ENCODE peak calls at places on chromosomes 4 and X, in seven cellular contexts. One of them, this sample, is unnamed.

GRCh38 chrX:1527457-1527856 is 9.5 kb downstream of the P2RY8 start:
- DNase-seq in GM13976: no peak
- DNase-seq in cardiac muscle cell: no peak
- DNase-seq in GM12865: no peak
- DNase-seq in RWPE1: no peak
- DNase-seq in foreskin fibroblast: no peak
- DNase-seq in IMR-90: no peak
- DNase-seq in this sample: no peak

GRCh38 chr4:38164346-38164745 is 204.1 kb downstream of the PTTG2 start:
- DNase-seq in GM13976: no peak
- DNase-seq in cardiac muscle cell: no peak
- DNase-seq in GM12865: no peak
- DNase-seq in RWPE1: no peak
- DNase-seq in foreskin fibroblast: no peak
- DNase-seq in IMR-90: no peak
- DNase-seq in this sample: no peak

GRCh38 chr4:56374956-56375355 is 12.3 kb downstream of the AASDH start:
- DNase-seq in GM13976: no peak
- DNase-seq in cardiac muscle cell: no peak
- DNase-seq in GM12865: no peak
- DNase-seq in RWPE1: no peak
- DNase-seq in foreskin fibroblast: no peak
- DNase-seq in IMR-90: no peak
- DNase-seq in this sample: no peak

GRCh38 chrX:115067812-115068211 is 50.4 kb upstream of the IL13RA2 start:
- DNase-seq in GM13976: no peak
- DNase-seq in cardiac muscle cell: peak
- DNase-seq in GM12865: no peak
- DNase-seq in RWPE1: no peak
- DNase-seq in foreskin fibroblast: peak
- DNase-seq in IMR-90: peak
- DNase-seq in this sample: no peak

GRCh38 chr4:4864940-4865704 is 5.7 kb downstream of the MSX1 start:
- DNase-seq in GM13976: no peak
- DNase-seq in cardiac muscle cell: no peak
- DNase-seq in GM12865: no peak
- DNase-seq in RWPE1: no peak
- DNase-seq in foreskin fibroblast: no peak
- DNase-seq in IMR-90: no peak
- DNase-seq in this sample: no peak

GRCh38 chr4:71586087-71586763 is 197.7 kb downstream of the GC start:
- DNase-seq in GM13976: no peak
- DNase-seq in cardiac muscle cell: no peak
- DNase-seq in GM12865: no peak
- DNase-seq in RWPE1: no peak
- DNase-seq in foreskin fibroblast: no peak
- DNase-seq in IMR-90: no peak
- DNase-seq in this sample: no peak

GRCh38 chrX:53116101-53116500 is 22.2 kb downstream of the KANTR start:
- DNase-seq in GM13976: no peak
- DNase-seq in cardiac muscle cell: peak
- DNase-seq in GM12865: no peak
- DNase-seq in RWPE1: no peak
- DNase-seq in foreskin fibroblast: peak
- DNase-seq in IMR-90: peak
- DNase-seq in this sample: no peak

GRCh38 chr4:185713731-185714130 is 98.3 kb downstream of the SORBS2 start:
- DNase-seq in GM13976: no peak
- DNase-seq in cardiac muscle cell: no peak
- DNase-seq in GM12865: no peak
- DNase-seq in RWPE1: no peak
- DNase-seq in foreskin fibroblast: no peak
- DNase-seq in IMR-90: no peak
- DNase-seq in this sample: no peak

GRCh38 chrX:30652527-30653414 is 452 bp upstream of the GK start:
- DNase-seq in GM13976: peak
- DNase-seq in cardiac muscle cell: peak
- DNase-seq in GM12865: peak
- DNase-seq in RWPE1: peak
- DNase-seq in foreskin fibroblast: peak
- DNase-seq in IMR-90: peak
- DNase-seq in this sample: peak

GRCh38 chr4:141885112-141885511 is 248.7 kb downstream of the IL15 start:
- DNase-seq in GM13976: no peak
- DNase-seq in cardiac muscle cell: no peak
- DNase-seq in GM12865: no peak
- DNase-seq in RWPE1: no peak
- DNase-seq in foreskin fibroblast: no peak
- DNase-seq in IMR-90: no peak
- DNase-seq in this sample: no peak

GRCh38 chr4:105560488-105560887 is 8.1 kb downstream of the ARHGEF38 start:
- DNase-seq in GM13976: no peak
- DNase-seq in cardiac muscle cell: no peak
- DNase-seq in GM12865: no peak
- DNase-seq in RWPE1: no peak
- DNase-seq in foreskin fibroblast: no peak
- DNase-seq in IMR-90: no peak
- DNase-seq in this sample: no peak

GRCh38 chr4:173478136-173478860 is 51.7 kb downstream of the HAND2 start:
- DNase-seq in GM13976: no peak
- DNase-seq in cardiac muscle cell: no peak
- DNase-seq in GM12865: no peak
- DNase-seq in RWPE1: no peak
- DNase-seq in foreskin fibroblast: peak
- DNase-seq in IMR-90: peak
- DNase-seq in this sample: no peak

GRCh38 chr4:10625130-10625529 is 59.4 kb downstream of the CLNK start:
- DNase-seq in GM13976: no peak
- DNase-seq in cardiac muscle cell: no peak
- DNase-seq in GM12865: no peak
- DNase-seq in RWPE1: no peak
- DNase-seq in foreskin fibroblast: no peak
- DNase-seq in IMR-90: no peak
- DNase-seq in this sample: no peak

GRCh38 chr4:61805237-61805636 is 605.1 kb downstream of the ADGRL3 start:
- DNase-seq in GM13976: no peak
- DNase-seq in cardiac muscle cell: no peak
- DNase-seq in GM12865: no peak
- DNase-seq in RWPE1: no peak
- DNase-seq in foreskin fibroblast: no peak
- DNase-seq in IMR-90: no peak
- DNase-seq in this sample: no peak

GRCh38 chrX:30364229-30364628 is 55.0 kb upstream of the NR0B1 start:
- DNase-seq in GM13976: no peak
- DNase-seq in cardiac muscle cell: no peak
- DNase-seq in GM12865: no peak
- DNase-seq in RWPE1: no peak
- DNase-seq in foreskin fibroblast: no peak
- DNase-seq in IMR-90: no peak
- DNase-seq in this sample: no peak

GRCh38 chr4:89836031-89836777 is 757 bp downstream of the SNCA start:
- DNase-seq in GM13976: peak
- DNase-seq in cardiac muscle cell: peak
- DNase-seq in GM12865: no peak
- DNase-seq in RWPE1: no peak
- DNase-seq in foreskin fibroblast: peak
- DNase-seq in IMR-90: no peak
- DNase-seq in this sample: no peak

GRCh38 chrX:107676559-107677378 is 48.5 kb downstream of the PRPS1 start:
- DNase-seq in GM13976: no peak
- DNase-seq in cardiac muscle cell: peak
- DNase-seq in GM12865: no peak
- DNase-seq in RWPE1: peak
- DNase-seq in foreskin fibroblast: peak
- DNase-seq in IMR-90: peak
- DNase-seq in this sample: peak

GRCh38 chr4:32268949-32269348 is 1548.8 kb downstream of the PCDH7 start:
- DNase-seq in GM13976: no peak
- DNase-seq in cardiac muscle cell: peak
- DNase-seq in GM12865: no peak
- DNase-seq in RWPE1: peak
- DNase-seq in foreskin fibroblast: peak
- DNase-seq in IMR-90: no peak
- DNase-seq in this sample: no peak

GRCh38 chr4:34486964-34487363 is 1757.3 kb downstream of the ARAP2 start:
- DNase-seq in GM13976: no peak
- DNase-seq in cardiac muscle cell: no peak
- DNase-seq in GM12865: no peak
- DNase-seq in RWPE1: no peak
- DNase-seq in foreskin fibroblast: no peak
- DNase-seq in IMR-90: no peak
- DNase-seq in this sample: no peak

GRCh38 chrX:25810202-25810601 is 327.9 kb upstream of the MAGEB18 start:
- DNase-seq in GM13976: no peak
- DNase-seq in cardiac muscle cell: peak
- DNase-seq in GM12865: no peak
- DNase-seq in RWPE1: no peak
- DNase-seq in foreskin fibroblast: peak
- DNase-seq in IMR-90: peak
- DNase-seq in this sample: no peak

GRCh38 chr4:32544846-32545245 is 1824.7 kb downstream of the PCDH7 start:
- DNase-seq in GM13976: no peak
- DNase-seq in cardiac muscle cell: no peak
- DNase-seq in GM12865: no peak
- DNase-seq in RWPE1: no peak
- DNase-seq in foreskin fibroblast: no peak
- DNase-seq in IMR-90: no peak
- DNase-seq in this sample: no peak

GRCh38 chr4:113768952-113769351 is 7.4 kb upstream of the CAMK2D start:
- DNase-seq in GM13976: no peak
- DNase-seq in cardiac muscle cell: no peak
- DNase-seq in GM12865: no peak
- DNase-seq in RWPE1: no peak
- DNase-seq in foreskin fibroblast: no peak
- DNase-seq in IMR-90: no peak
- DNase-seq in this sample: no peak

GRCh38 chr4:169723207-169723606 is 34.5 kb downstream of the HPF1 start:
- DNase-seq in GM13976: no peak
- DNase-seq in cardiac muscle cell: peak
- DNase-seq in GM12865: no peak
- DNase-seq in RWPE1: no peak
- DNase-seq in foreskin fibroblast: peak
- DNase-seq in IMR-90: no peak
- DNase-seq in this sample: no peak
- TF ChIP-seq CTCF in GM13976: no peak
- TF ChIP-seq CTCF in cardiac muscle cell: peak
- TF ChIP-seq CTCF in GM12865: no peak
- TF ChIP-seq CTCF in RWPE1: peak
- TF ChIP-seq CTCF in foreskin fibroblast: peak
- TF ChIP-seq CTCF in IMR-90: peak
- TF ChIP-seq CTCF in this sample: no peak

GRCh38 chr4:112075129-112075753 is 70.0 kb upstream of the FAM241A start:
- DNase-seq in GM13976: peak
- DNase-seq in cardiac muscle cell: peak
- DNase-seq in GM12865: peak
- DNase-seq in RWPE1: peak
- DNase-seq in foreskin fibroblast: peak
- DNase-seq in IMR-90: peak
- DNase-seq in this sample: no peak

GRCh38 chr4:112073201-112073600 is 72.1 kb upstream of the FAM241A start:
- DNase-seq in GM13976: no peak
- DNase-seq in cardiac muscle cell: no peak
- DNase-seq in GM12865: no peak
- DNase-seq in RWPE1: no peak
- DNase-seq in foreskin fibroblast: no peak
- DNase-seq in IMR-90: no peak
- DNase-seq in this sample: no peak

GRCh38 chr4:112077743-112078142 is 67.5 kb upstream of the FAM241A start:
- DNase-seq in GM13976: no peak
- DNase-seq in cardiac muscle cell: no peak
- DNase-seq in GM12865: no peak
- DNase-seq in RWPE1: no peak
- DNase-seq in foreskin fibroblast: no peak
- DNase-seq in IMR-90: no peak
- DNase-seq in this sample: no peak

GRCh38 chr4:112076919-112077608 is 68.2 kb upstream of the FAM241A start:
- DNase-seq in GM13976: no peak
- DNase-seq in cardiac muscle cell: no peak
- DNase-seq in GM12865: peak
- DNase-seq in RWPE1: no peak
- DNase-seq in foreskin fibroblast: no peak
- DNase-seq in IMR-90: no peak
- DNase-seq in this sample: no peak
- TF ChIP-seq CTCF in GM13976: no peak
- TF ChIP-seq CTCF in cardiac muscle cell: no peak
- TF ChIP-seq CTCF in GM12865: no peak
- TF ChIP-seq CTCF in RWPE1: no peak
- TF ChIP-seq CTCF in foreskin fibroblast: no peak
- TF ChIP-seq CTCF in IMR-90: no peak
- TF ChIP-seq CTCF in this sample: no peak

GRCh38 chr4:133149364-133149695 is 236 bp downstream of the PCDH10 start:
- DNase-seq in GM13976: no peak
- DNase-seq in cardiac muscle cell: no peak
- DNase-seq in GM12865: no peak
- DNase-seq in RWPE1: no peak
- DNase-seq in foreskin fibroblast: no peak
- DNase-seq in IMR-90: no peak
- DNase-seq in this sample: no peak

GRCh38 chr4:133147365-133147821 is 1.7 kb upstream of the PCDH10 start:
- DNase-seq in GM13976: peak
- DNase-seq in cardiac muscle cell: peak
- DNase-seq in GM12865: no peak
- DNase-seq in RWPE1: no peak
- DNase-seq in foreskin fibroblast: peak
- DNase-seq in IMR-90: no peak
- DNase-seq in this sample: no peak

GRCh38 chr4:133146574-133147198 is 2.4 kb upstream of the PCDH10 start:
- DNase-seq in GM13976: peak
- DNase-seq in cardiac muscle cell: peak
- DNase-seq in GM12865: peak
- DNase-seq in RWPE1: no peak
- DNase-seq in foreskin fibroblast: peak
- DNase-seq in IMR-90: peak
- DNase-seq in this sample: no peak

GRCh38 chr4:133148690-133149363 is at the start of gene PCDH10:
- DNase-seq in GM13976: peak
- DNase-seq in cardiac muscle cell: peak
- DNase-seq in GM12865: no peak
- DNase-seq in RWPE1: peak
- DNase-seq in foreskin fibroblast: peak
- DNase-seq in IMR-90: peak
- DNase-seq in this sample: no peak

GRCh38 chr4:133147922-133148689 is 988 bp upstream of the PCDH10 start:
- DNase-seq in GM13976: peak
- DNase-seq in cardiac muscle cell: peak
- DNase-seq in GM12865: no peak
- DNase-seq in RWPE1: no peak
- DNase-seq in foreskin fibroblast: peak
- DNase-seq in IMR-90: peak
- DNase-seq in this sample: no peak
- TF ChIP-seq CTCF in GM13976: no peak
- TF ChIP-seq CTCF in cardiac muscle cell: peak
- TF ChIP-seq CTCF in GM12865: no peak
- TF ChIP-seq CTCF in RWPE1: peak
- TF ChIP-seq CTCF in foreskin fibroblast: no peak
- TF ChIP-seq CTCF in IMR-90: no peak
- TF ChIP-seq CTCF in this sample: no peak

DNA sequence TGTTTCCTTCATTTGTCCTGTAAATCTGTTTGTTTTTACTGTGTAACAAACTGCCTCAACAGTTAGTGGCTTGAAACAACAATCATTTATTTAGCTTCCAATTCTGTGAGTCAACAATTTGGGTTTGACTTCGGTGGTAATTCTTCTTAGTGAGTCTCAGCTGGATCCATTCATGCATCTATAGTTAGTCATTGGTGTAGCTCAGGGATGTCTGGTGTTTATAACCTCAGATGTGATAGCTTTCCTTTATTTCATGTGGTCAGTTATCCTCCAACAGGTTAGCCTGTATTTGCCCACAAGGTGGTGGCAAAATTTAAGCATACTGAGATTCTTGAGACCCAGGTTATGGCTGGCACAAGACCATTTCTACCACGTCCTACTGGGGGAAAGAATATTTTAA is 1267.2 kb downstream of the RAPGEF2 start:
- DNase-seq in GM13976: no peak
- DNase-seq in cardiac muscle cell: no peak
- DNase-seq in GM12865: no peak
- DNase-seq in RWPE1: no peak
- DNase-seq in foreskin fibroblast: no peak
- DNase-seq in IMR-90: no peak
- DNase-seq in this sample: no peak
- TF ChIP-seq CTCF in GM13976: no peak
- TF ChIP-seq CTCF in cardiac muscle cell: no peak
- TF ChIP-seq CTCF in GM12865: no peak
- TF ChIP-seq CTCF in RWPE1: no peak
- TF ChIP-seq CTCF in foreskin fibroblast: no peak
- TF ChIP-seq CTCF in IMR-90: no peak
- TF ChIP-seq CTCF in this sample: no peak

This sample was measured in CD14-positive monocyte.